ENCODE peak calls at places on chromosomes 5 and 9, in five cellular contexts. One of them, this sample, is unnamed.

GRCh38 chr9:124254261-124254682 is 3.5 kb upstream of the NEK6 start:
- DNase-seq in CD8-positive, alpha-beta T cell: no peak
- DNase-seq in transverse colon: no peak
- DNase-seq in upper lobe of right lung: no peak
- DNase-seq in AG09319: no peak
- DNase-seq in this sample: no peak

GRCh38 chr9:136087741-136088480 is 7.2 kb downstream of the NACC2 start:
- DNase-seq in CD8-positive, alpha-beta T cell: no peak
- DNase-seq in transverse colon: no peak
- DNase-seq in upper lobe of right lung: peak; percentile 60
- DNase-seq in AG09319: no peak
- DNase-seq in this sample: no peak

GRCh38 chr9:79569814-79570448 is 1.8 kb upstream of the TLE4 start:
- DNase-seq in CD8-positive, alpha-beta T cell: no peak
- DNase-seq in transverse colon: no peak
- DNase-seq in upper lobe of right lung: no peak
- DNase-seq in AG09319: no peak
- DNase-seq in this sample: no peak

GRCh38 chr9:27523141-27523540 is 949 bp upstream of the IFNK start:
- DNase-seq in CD8-positive, alpha-beta T cell: no peak
- DNase-seq in transverse colon: no peak
- DNase-seq in upper lobe of right lung: no peak
- DNase-seq in AG09319: no peak
- DNase-seq in this sample: no peak

GRCh38 chr9:33498387-33498786 is 24.7 kb upstream of the NOL6 start:
- DNase-seq in CD8-positive, alpha-beta T cell: no peak
- DNase-seq in transverse colon: no peak
- DNase-seq in upper lobe of right lung: no peak
- DNase-seq in AG09319: no peak
- DNase-seq in this sample: no peak

GRCh38 chr5:90606539-90606938 is 47.9 kb downstream of the ADGRV1 start:
- DNase-seq in CD8-positive, alpha-beta T cell: no peak
- DNase-seq in transverse colon: no peak
- DNase-seq in upper lobe of right lung: no peak
- DNase-seq in AG09319: no peak
- DNase-seq in this sample: no peak

GRCh38 chr9:109745335-109746283 is 34.4 kb upstream of the PALM2AKAP2 start:
- DNase-seq in CD8-positive, alpha-beta T cell: no peak
- DNase-seq in transverse colon: peak; percentile 44
- DNase-seq in upper lobe of right lung: peak; percentile 71
- DNase-seq in AG09319: no peak
- DNase-seq in this sample: no peak

GRCh38 chr9:93002700-93003099 is 55.4 kb downstream of the FGD3 start:
- DNase-seq in CD8-positive, alpha-beta T cell: no peak
- DNase-seq in transverse colon: no peak
- DNase-seq in upper lobe of right lung: no peak
- DNase-seq in AG09319: no peak
- DNase-seq in this sample: no peak

GRCh38 chr5:1382248-1382700 is 37.4 kb upstream of the CLPTM1L start:
- DNase-seq in CD8-positive, alpha-beta T cell: no peak
- DNase-seq in transverse colon: no peak
- DNase-seq in upper lobe of right lung: no peak
- DNase-seq in AG09319: no peak
- DNase-seq in this sample: no peak

GRCh38 chr9:2145746-2146145 is 130.6 kb downstream of the SMARCA2 start:
- DNase-seq in CD8-positive, alpha-beta T cell: no peak
- DNase-seq in transverse colon: no peak
- DNase-seq in upper lobe of right lung: no peak
- DNase-seq in AG09319: no peak
- DNase-seq in this sample: no peak

DNA sequence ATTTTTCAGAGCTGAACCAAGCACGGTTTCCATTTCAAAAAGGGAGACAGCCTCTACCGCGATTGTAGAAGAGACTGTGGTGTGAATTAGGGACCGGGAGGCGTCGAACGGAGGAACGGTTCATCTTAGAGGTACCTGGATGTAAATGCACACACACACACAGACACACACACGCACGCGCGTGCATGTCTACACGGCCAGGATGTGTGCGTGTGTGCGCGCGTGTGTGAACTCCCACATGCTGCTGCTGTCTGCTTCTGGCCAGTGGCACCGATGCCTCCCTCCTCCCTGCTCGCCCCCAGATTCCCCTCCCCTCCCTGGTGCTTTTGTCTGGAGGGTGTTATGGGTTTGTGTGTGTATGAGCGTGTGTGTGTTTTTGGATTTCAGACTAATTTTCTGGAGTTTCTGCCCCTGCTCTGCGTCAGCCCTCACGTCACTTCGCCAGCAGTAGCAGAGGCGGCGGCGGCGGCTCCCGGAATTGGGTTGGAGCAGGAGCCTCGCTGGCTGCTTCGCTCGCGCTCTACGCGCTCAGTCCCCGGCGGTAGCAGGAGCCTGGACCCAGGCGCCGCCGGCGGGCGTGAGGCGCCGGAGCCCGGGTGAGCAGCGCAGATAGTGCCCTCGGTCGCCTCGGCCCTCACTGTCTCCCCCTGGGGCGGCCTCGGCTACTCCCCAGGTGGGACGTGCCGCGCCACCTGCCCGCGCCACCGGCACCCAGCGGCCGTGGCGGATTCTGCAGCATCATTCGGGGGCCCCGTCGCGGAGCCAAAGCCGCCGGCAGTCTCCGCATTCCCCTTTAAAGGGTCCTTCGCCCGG is at the start of gene NTRK2:
- DNase-seq in CD8-positive, alpha-beta T cell: no peak
- DNase-seq in transverse colon: no peak
- DNase-seq in upper lobe of right lung: no peak
- DNase-seq in AG09319: no peak
- DNase-seq in this sample: no peak
- TF ChIP-seq CTCF in CD8-positive, alpha-beta T cell: no peak
- TF ChIP-seq CTCF in transverse colon: peak; percentile 26
- TF ChIP-seq CTCF in upper lobe of right lung: no peak
- TF ChIP-seq CTCF in AG09319: no peak
- TF ChIP-seq CTCF in this sample: peak; percentile 42

DNA sequence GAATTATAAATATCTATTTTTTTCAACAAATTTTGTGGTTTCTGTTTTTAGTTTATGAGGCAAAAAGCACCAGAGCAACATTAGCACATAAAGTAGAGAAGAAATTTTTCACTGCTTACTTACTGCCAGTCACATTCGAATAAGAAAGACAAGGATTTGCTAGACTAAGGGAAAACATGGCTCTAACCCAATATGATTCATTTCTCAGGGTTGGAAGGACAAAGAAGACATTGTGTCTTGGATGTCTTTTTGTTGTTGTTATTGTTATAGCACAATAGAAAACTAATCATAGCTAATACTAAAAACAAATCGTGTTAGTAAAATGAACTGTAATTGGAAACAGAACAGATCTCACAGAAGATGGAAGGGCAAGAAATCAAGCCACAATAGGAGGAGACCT is 90.9 kb upstream of the SLCO6A1 start:
- DNase-seq in CD8-positive, alpha-beta T cell: no peak
- DNase-seq in transverse colon: no peak
- DNase-seq in upper lobe of right lung: no peak
- DNase-seq in AG09319: no peak
- DNase-seq in this sample: no peak
- TF ChIP-seq CTCF in CD8-positive, alpha-beta T cell: no peak
- TF ChIP-seq CTCF in transverse colon: no peak
- TF ChIP-seq CTCF in upper lobe of right lung: no peak
- TF ChIP-seq CTCF in AG09319: no peak
- TF ChIP-seq CTCF in this sample: no peak

GRCh38 chr9:94982211-94982610 is 255.7 kb downstream of the AOPEP start:
- DNase-seq in CD8-positive, alpha-beta T cell: no peak
- DNase-seq in transverse colon: no peak
- DNase-seq in upper lobe of right lung: no peak
- DNase-seq in AG09319: no peak
- DNase-seq in this sample: no peak

GRCh38 chr9:94987731-94988130 is 261.2 kb downstream of the AOPEP start:
- DNase-seq in CD8-positive, alpha-beta T cell: no peak
- DNase-seq in transverse colon: no peak
- DNase-seq in upper lobe of right lung: no peak
- DNase-seq in AG09319: no peak
- DNase-seq in this sample: no peak

GRCh38 chr9:94984891-94985476 is 258.5 kb downstream of the AOPEP start:
- DNase-seq in CD8-positive, alpha-beta T cell: no peak
- DNase-seq in transverse colon: no peak
- DNase-seq in upper lobe of right lung: no peak
- DNase-seq in AG09319: no peak
- DNase-seq in this sample: no peak

GRCh38 chr9:94983552-94983951 is 257.1 kb downstream of the AOPEP start:
- DNase-seq in CD8-positive, alpha-beta T cell: no peak
- DNase-seq in transverse colon: peak; percentile 26
- DNase-seq in upper lobe of right lung: no peak
- DNase-seq in AG09319: no peak
- DNase-seq in this sample: no peak

GRCh38 chr9:94985649-94986048 is 259.1 kb downstream of the AOPEP start:
- DNase-seq in CD8-positive, alpha-beta T cell: no peak
- DNase-seq in transverse colon: no peak
- DNase-seq in upper lobe of right lung: no peak
- DNase-seq in AG09319: no peak
- DNase-seq in this sample: no peak
- TF ChIP-seq CTCF in CD8-positive, alpha-beta T cell: no peak
- TF ChIP-seq CTCF in transverse colon: no peak
- TF ChIP-seq CTCF in upper lobe of right lung: no peak
- TF ChIP-seq CTCF in AG09319: no peak
- TF ChIP-seq CTCF in this sample: no peak

DNA sequence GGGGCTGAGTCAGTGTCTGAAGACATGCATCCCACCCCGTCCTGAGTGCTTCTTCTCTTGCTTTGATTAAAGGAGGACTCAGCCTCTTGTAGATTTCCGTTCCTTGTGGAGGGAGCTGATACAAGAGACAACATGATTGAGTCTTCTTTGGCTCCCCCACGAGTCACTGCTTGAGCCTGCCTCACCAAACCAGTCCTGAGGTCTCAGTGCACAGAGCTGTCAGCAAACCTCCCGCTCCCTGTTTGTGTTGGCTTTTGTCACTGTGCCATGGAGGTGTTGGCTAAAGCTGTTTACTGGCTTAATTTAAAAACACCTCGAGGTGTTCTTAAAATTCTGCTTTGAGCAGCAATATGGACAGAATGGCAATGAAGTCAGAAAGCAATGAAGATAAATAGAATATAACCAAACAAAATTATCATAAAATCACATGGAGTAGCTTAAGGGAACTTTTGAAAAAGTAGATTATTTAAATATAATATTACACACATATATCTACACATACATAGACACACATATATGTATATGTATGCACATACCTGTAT is 234.1 kb upstream of the ANKRD55 start:
- DNase-seq in CD8-positive, alpha-beta T cell: no peak
- DNase-seq in transverse colon: no peak
- DNase-seq in upper lobe of right lung: no peak
- DNase-seq in AG09319: no peak
- DNase-seq in this sample: no peak
- TF ChIP-seq CTCF in CD8-positive, alpha-beta T cell: no peak
- TF ChIP-seq CTCF in transverse colon: no peak
- TF ChIP-seq CTCF in upper lobe of right lung: no peak
- TF ChIP-seq CTCF in AG09319: no peak
- TF ChIP-seq CTCF in this sample: no peak

GRCh38 chr9:129720865-129721545 is 31.8 kb downstream of the PTGES start:
- DNase-seq in CD8-positive, alpha-beta T cell: no peak
- DNase-seq in transverse colon: no peak
- DNase-seq in upper lobe of right lung: no peak
- DNase-seq in AG09319: no peak
- DNase-seq in this sample: no peak

GRCh38 chr9:129717991-129718390 is 34.9 kb downstream of the PTGES start:
- DNase-seq in CD8-positive, alpha-beta T cell: no peak
- DNase-seq in transverse colon: no peak
- DNase-seq in upper lobe of right lung: no peak
- DNase-seq in AG09319: no peak
- DNase-seq in this sample: no peak

GRCh38 chr9:129718647-129719046 is 34.2 kb downstream of the PTGES start:
- DNase-seq in CD8-positive, alpha-beta T cell: no peak
- DNase-seq in transverse colon: no peak
- DNase-seq in upper lobe of right lung: no peak
- DNase-seq in AG09319: no peak
- DNase-seq in this sample: no peak

GRCh38 chr9:129720181-129720864 is 32.5 kb downstream of the PTGES start:
- DNase-seq in CD8-positive, alpha-beta T cell: no peak
- DNase-seq in transverse colon: no peak
- DNase-seq in upper lobe of right lung: no peak
- DNase-seq in AG09319: no peak
- DNase-seq in this sample: no peak

GRCh38 chr9:129719135-129719534 is 33.7 kb downstream of the PTGES start:
- DNase-seq in CD8-positive, alpha-beta T cell: no peak
- DNase-seq in transverse colon: no peak
- DNase-seq in upper lobe of right lung: no peak
- DNase-seq in AG09319: no peak
- DNase-seq in this sample: no peak
- TF ChIP-seq CTCF in CD8-positive, alpha-beta T cell: no peak
- TF ChIP-seq CTCF in transverse colon: no peak
- TF ChIP-seq CTCF in upper lobe of right lung: no peak
- TF ChIP-seq CTCF in AG09319: no peak
- TF ChIP-seq CTCF in this sample: no peak

GRCh38 chr9:17165734-17166133 is 30.9 kb downstream of the CNTLN start:
- DNase-seq in CD8-positive, alpha-beta T cell: no peak
- DNase-seq in transverse colon: no peak
- DNase-seq in upper lobe of right lung: no peak
- DNase-seq in AG09319: no peak
- DNase-seq in this sample: no peak
- TF ChIP-seq CTCF in CD8-positive, alpha-beta T cell: no peak
- TF ChIP-seq CTCF in transverse colon: no peak
- TF ChIP-seq CTCF in upper lobe of right lung: no peak
- TF ChIP-seq CTCF in AG09319: no peak
- TF ChIP-seq CTCF in this sample: no peak

GRCh38 chr5:180283026-180283615 is 8.8 kb downstream of the MAPK9 start:
- DNase-seq in CD8-positive, alpha-beta T cell: no peak
- DNase-seq in transverse colon: no peak
- DNase-seq in upper lobe of right lung: no peak
- DNase-seq in AG09319: no peak
- DNase-seq in this sample: no peak

GRCh38 chr5:180281706-180282105 is 10.2 kb downstream of the MAPK9 start:
- DNase-seq in CD8-positive, alpha-beta T cell: no peak
- DNase-seq in transverse colon: no peak
- DNase-seq in upper lobe of right lung: no peak
- DNase-seq in AG09319: no peak
- DNase-seq in this sample: no peak

GRCh38 chr5:180282281-180282680 is 9.6 kb downstream of the MAPK9 start:
- DNase-seq in CD8-positive, alpha-beta T cell: no peak
- DNase-seq in transverse colon: no peak
- DNase-seq in upper lobe of right lung: no peak
- DNase-seq in AG09319: no peak
- DNase-seq in this sample: no peak

GRCh38 chr5:180287404-180287803 is 4.5 kb downstream of the MAPK9 start:
- DNase-seq in CD8-positive, alpha-beta T cell: no peak
- DNase-seq in transverse colon: no peak
- DNase-seq in upper lobe of right lung: no peak
- DNase-seq in AG09319: no peak
- DNase-seq in this sample: peak; percentile 13

DNA sequence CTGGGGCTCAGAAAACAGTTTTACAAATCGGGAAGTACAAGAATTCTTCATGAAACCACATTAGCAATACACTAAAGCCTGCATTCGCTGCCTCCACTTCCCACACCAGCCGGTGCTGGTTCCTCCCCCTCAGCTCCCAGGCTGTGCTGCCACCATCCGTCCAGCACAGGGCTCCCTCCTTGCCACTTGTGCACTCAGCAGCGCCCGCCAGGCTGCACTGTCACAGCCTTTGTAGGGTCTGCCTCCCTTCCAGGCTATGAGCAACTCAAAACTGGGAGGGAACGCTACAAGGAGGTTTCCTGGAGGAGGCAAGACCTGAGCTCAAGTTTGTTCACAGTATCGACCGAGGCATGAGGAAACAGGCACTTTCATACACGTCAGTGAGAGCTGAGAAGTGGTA is 7.7 kb downstream of the MAPK9 start:
- DNase-seq in CD8-positive, alpha-beta T cell: no peak
- DNase-seq in transverse colon: no peak
- DNase-seq in upper lobe of right lung: no peak
- DNase-seq in AG09319: no peak
- DNase-seq in this sample: no peak
- TF ChIP-seq CTCF in CD8-positive, alpha-beta T cell: no peak
- TF ChIP-seq CTCF in transverse colon: no peak
- TF ChIP-seq CTCF in upper lobe of right lung: no peak
- TF ChIP-seq CTCF in AG09319: no peak
- TF ChIP-seq CTCF in this sample: no peak